ENCODE peak calls at places on chromosome 12, in five cellular contexts. K is coronary artery, R is gastrocnemius medialis, Q is uterus, I is heart left ventricle. Y is an unnamed sample.

GRCh38 chr12:15599266-15600037 is 189.7 kb downstream of the EPS8 start:
- DNase-seq in Q (peak), I (no peak), R (peak), K (no peak), Y (peak)

GRCh38 chr12:13981296-13981962 is at the start of gene GRIN2B:
- DNase-seq in I (no peak), R (no peak), Q (no peak), K (no peak), Y (no peak)

GRCh38 chr12:62601765-62602444 is 135.3 kb downstream of the MON2 start:
- DNase-seq in Q (no peak), I (no peak), K (no peak), R (no peak), Y (no peak)

GRCh38 chr12:1830401-1830845 is 10.1 kb downstream of the LRTM2 start:
- DNase-seq in Q (no peak), K (no peak), R (no peak), I (peak), Y (no peak)

GRCh38 chr12:95790912-95791849 is 617 bp upstream of the NTN4 start:
- DNase-seq in I (no peak), K (peak), Q (no peak), R (no peak), Y (peak)

GRCh38 chr12:115481141-115481540 is 796.4 kb downstream of the MED13L start:
- DNase-seq in Q (no peak), K (no peak), R (no peak), I (no peak), Y (no peak)

GRCh38 chr12:130286741-130287140 is 50.9 kb upstream of the PIWIL1 start:
- DNase-seq in I (no peak), Q (no peak), K (no peak), R (no peak), Y (no peak)

GRCh38 chr12:15767301-15767700 is 21.9 kb downstream of the EPS8 start:
- DNase-seq in Q (no peak), R (no peak), I (no peak), K (no peak), Y (no peak)

GRCh38 chr12:98698603-98699463 is 53.7 kb downstream of the APAF1 start:
- DNase-seq in Q (peak), R (peak), I (peak), K (no peak), Y (peak)

GRCh38 chr12:123363743-123364531 is 710 bp downstream of the SBNO1 start:
- DNase-seq in I (peak), R (no peak), Q (no peak), K (peak), Y (peak)

GRCh38 chr12:105331805-105332251 is 1.3 kb downstream of the C12orf75 start:
- DNase-seq in I (no peak), Q (no peak), R (no peak), K (no peak), Y (no peak)

GRCh38 chr12:108381793-108382436 is 42.8 kb upstream of the CMKLR1 start:
- DNase-seq in I (no peak), R (no peak), Q (no peak), K (no peak), Y (no peak)

GRCh38 chr12:26845057-26845666 is 12.2 kb upstream of the ITPR2 start:
- DNase-seq in R (no peak), Q (peak), I (peak), K (no peak), Y (no peak)

DNA sequence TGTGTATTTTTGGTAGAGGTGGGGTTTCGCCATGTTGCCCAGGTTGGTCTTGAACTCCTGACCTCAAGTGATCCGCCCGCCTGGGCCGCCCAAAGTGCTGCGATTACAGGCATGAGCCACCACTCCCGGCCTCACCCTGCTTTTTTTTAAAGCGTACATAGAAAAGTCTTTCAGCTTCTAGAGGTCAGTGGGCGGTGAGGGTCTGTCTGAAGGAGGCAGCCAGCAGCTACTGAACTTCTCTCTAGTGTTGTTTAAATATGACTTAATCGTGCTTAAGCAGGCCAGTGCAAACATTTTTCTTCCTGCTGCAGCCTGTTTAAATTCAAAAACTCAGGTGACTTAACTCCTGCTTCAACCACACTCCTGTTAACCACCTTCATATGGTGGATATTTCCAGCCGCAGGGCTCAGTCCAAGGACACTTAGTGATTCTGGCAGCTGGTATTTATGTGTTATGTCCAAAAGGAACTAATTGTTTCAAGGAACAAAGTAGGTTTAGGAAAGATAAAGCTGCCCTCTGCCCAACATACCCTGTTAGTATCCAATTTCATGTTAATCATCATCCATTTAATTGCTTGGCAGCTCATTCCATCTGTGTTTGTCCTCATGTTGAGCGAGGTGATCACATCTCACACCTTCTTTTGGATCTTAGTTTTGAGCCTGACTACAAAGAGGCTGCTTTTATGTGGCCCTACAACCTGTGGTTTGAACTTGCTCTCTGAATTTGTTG is 2.0 kb downstream of the PRKAB1 start:
- DNase-seq in R (peak), K (no peak), I (no peak), Q (no peak), Y (peak)
- H3K4me3 ChIP-seq in R (no peak), K (peak), I (no peak), Q (no peak), Y (no peak)

GRCh38 chr12:29781705-29782266 is 2.0 kb downstream of the TMTC1 start:
- DNase-seq in I (no peak), K (no peak), Q (no peak), R (no peak), Y (no peak)
- H3K4me3 ChIP-seq in I (peak), K (peak), Q (peak), R (peak), Y (no peak)

DNA sequence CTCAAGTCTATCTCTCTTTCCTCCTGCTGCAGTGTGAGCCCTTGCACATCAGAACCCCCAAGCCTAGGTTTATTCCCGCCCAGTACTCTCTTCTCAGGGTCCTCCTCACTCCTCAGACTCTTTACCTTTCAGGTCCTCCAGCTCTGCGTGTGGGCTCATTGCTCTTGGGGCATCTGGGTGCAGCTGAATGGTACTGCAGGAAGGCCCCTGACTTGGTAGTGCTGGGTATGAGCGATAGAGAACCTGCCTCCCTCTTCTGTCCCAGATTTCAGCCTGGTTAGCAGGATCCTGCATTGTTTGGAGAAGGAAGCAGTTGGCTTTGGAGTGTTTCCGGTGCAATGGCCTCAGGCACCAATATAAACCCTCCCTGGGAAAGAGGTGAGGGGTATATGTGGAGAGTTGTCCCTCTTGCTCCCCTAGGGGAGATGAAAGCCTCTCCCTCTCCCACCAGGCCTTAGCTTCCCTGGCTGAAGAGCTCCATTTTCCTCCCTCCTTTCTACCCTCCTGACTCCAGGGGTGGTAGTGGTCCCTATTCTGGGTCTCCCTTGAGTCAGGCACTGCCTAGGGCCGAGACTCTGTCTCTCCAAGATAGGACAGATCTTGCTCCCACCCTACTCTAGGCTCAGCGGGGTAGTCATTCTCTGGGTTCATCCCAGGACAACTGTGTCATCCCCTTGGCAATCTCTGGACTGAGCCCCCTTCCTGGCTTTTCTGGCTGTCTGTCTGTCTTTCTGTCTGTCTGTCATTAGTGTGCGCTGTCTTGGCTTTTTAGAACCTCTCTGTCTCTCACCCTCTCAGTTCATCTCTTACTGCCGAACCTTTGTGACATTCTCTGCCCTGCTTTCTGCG is 3.8 kb downstream of the LRP1 start:
- DNase-seq in I (no peak), K (no peak), Q (no peak), R (no peak), Y (no peak)
- H3K4me3 ChIP-seq in I (peak), K (peak), Q (no peak), R (peak), Y (no peak)

GRCh38 chr12:11762723-11763326 is 113.4 kb downstream of the ETV6 start:
- DNase-seq in Q (no peak), K (no peak), I (no peak), R (no peak), Y (no peak)
- H3K4me3 ChIP-seq in Q (no peak), K (no peak), I (no peak), R (no peak), Y (no peak)

DNA sequence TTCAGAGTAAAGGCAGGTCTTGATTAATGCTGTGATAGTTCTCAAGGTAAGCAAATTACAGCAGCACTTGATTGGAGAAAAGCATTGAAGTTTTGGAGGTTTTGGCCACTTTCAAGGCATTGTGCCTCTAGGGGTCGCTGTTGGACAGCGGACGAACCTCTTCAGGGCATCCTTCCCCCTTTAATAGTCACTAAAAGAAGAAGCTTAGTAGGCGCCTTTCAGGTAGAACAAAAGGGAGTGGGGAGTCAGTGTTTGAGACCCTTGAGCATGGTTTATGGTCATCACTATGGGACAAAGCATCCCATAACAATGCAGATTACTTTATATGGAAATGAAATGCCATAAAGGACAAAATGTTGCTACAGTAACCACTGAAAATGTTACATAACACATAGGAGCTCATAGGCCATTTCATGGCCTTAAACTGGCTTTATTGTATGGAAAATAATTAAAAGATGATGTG is 199.5 kb upstream of the DCN start:
- DNase-seq in Q (peak), K (peak), I (peak), R (peak), Y (peak)
- H3K4me3 ChIP-seq in Q (peak), K (peak), I (peak), R (peak), Y (peak)

GRCh38 chr12:76020731-76021672 is 10.6 kb downstream of the PHLDA1 start:
- DNase-seq in I (no peak), Q (no peak), K (no peak), R (no peak), Y (peak)
- H3K4me3 ChIP-seq in I (no peak), Q (no peak), K (no peak), R (no peak), Y (no peak)

GRCh38 chr12:127998936-127999467 is 268.0 kb upstream of the TMEM132C start:
- DNase-seq in I (no peak), Q (no peak), K (no peak), R (no peak), Y (no peak)
- H3K4me3 ChIP-seq in I (no peak), Q (no peak), K (no peak), R (no peak), Y (no peak)

GRCh38 chr12:93803408-93803807 is 126.2 kb downstream of the CRADD start:
- DNase-seq in R (peak), I (no peak), K (no peak), Q (no peak), Y (peak)
- H3K4me3 ChIP-seq in R (peak), I (no peak), K (peak), Q (no peak), Y (no peak)

GRCh38 chr12:6197996-6198395 is 2.2 kb upstream of the CD9 start:
- DNase-seq in Q (peak), K (no peak), R (no peak), I (no peak), Y (no peak)
- H3K4me3 ChIP-seq in Q (no peak), K (no peak), R (no peak), I (no peak), Y (no peak)